ENCODE peak calls at places on chromosomes 3 and 15, in ten cellular contexts. Q is adipocyte; W is GM23248; Y is naive thymus-derived CD4-positive, alpha-beta T cell; S is lower lobe of right lung; P is osteoblast; N is cardiac muscle cell; U is thoracic aorta; M is heart right ventricle; R is endodermal cell. V is an unnamed sample.
A peak's percentile ranks its signal among the peaks of the same experiment; 100 is the strongest.

GRCh38 chr15:64356443-64357040 is 569 bp upstream of the CSNK1G1 start:
- DNase-seq in Q (peak; percentile 91), S (no peak), W (peak; percentile 95), M (no peak), R (no peak), P (peak; percentile 88), U (no peak), N (peak; percentile 96), Y (no peak), V (no peak)

GRCh38 chr3:177451277-177451880 is 254.1 kb upstream of the TBL1XR1 start:
- DNase-seq in Q (no peak), U (no peak), S (no peak), N (peak; percentile 10), Y (no peak), P (no peak), M (no peak), R (no peak), W (peak; percentile 19), V (no peak)

GRCh38 chr15:67831363-67831762 is 6.1 kb downstream of the SKOR1 start:
- DNase-seq in S (no peak), W (no peak), M (no peak), Y (no peak), P (peak; percentile 79), R (no peak), U (no peak), Q (no peak), N (no peak), V (no peak)

GRCh38 chr3:161851941-161852566 is 355.4 kb downstream of the OTOL1 start:
- DNase-seq in U (no peak), R (peak; percentile 93), Y (no peak), P (no peak), N (peak; percentile 62), S (no peak), M (peak; percentile 10), W (peak; percentile 60), Q (peak; percentile 74), V (no peak)

GRCh38 chr3:197505796-197506553 is 49.8 kb downstream of the BDH1 start:
- DNase-seq in Q (no peak), U (no peak), M (no peak), P (peak; percentile 75), S (peak; percentile 76), Y (no peak), N (no peak), R (no peak), W (no peak), V (no peak)

GRCh38 chr3:4808637-4809036 is 170.6 kb upstream of the BHLHE40 start:
- DNase-seq in N (no peak), M (no peak), S (no peak), Y (no peak), R (no peak), W (no peak), U (no peak), Q (no peak), P (no peak), V (no peak)

GRCh38 chr3:15345608-15346137 is 13.3 kb upstream of the SH3BP5 start:
- DNase-seq in M (no peak), W (peak; percentile 46), S (no peak), R (no peak), N (no peak), P (no peak), Y (no peak), Q (no peak), U (no peak), V (no peak)

GRCh38 chr3:126132751-126133511 is 47.5 kb downstream of the ALDH1L1 start:
- DNase-seq in W (peak; percentile 44), Y (no peak), U (no peak), M (peak; percentile 1), Q (peak; percentile 29), N (peak; percentile 33), S (peak; percentile 19), R (peak; percentile 77), P (peak; percentile 38), V (peak; percentile 16)

DNA sequence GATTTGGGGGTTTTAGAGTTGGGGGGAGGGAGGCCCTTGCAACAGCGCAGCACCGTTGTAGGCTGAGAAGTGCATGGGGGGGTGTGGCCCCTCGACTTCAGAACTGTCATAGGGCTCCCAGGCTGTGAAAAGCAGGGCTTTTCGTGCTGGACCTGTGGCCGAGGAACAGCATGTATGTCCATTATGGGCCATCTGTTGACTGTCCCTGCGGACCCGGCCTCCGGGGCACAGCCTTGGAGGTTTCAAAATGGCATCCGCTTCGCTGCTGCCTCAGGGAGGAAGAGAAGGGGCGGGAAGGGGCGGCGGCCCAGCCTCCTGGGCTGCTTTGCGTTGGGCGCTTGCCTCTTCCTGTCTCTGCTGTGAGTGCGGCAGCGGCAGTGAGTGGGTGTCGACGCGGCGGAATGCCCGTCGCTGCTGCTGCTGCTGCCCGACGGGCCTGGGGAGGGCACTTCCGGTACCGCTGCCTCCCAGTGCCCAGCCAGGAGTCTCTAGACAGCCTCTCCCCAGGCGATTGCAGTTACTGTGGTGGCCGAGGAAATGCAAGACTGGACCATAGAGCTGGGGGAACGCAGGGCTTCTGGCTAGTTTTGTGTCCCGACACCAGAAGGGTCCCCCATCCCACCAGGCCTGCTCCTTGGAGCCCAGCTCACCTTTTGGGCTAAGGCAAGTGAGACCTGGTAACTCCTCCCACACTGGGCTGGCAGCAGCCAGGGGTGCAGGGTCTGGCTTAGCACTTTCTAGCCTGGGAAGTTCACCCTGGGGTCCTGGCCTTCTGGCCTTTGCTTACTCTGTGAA is 1.9 kb downstream of the GNAI2 start:
- DNase-seq in Y (peak; percentile 82), N (peak; percentile 86), M (peak; percentile 87), U (peak; percentile 66), P (peak; percentile 98), W (peak; percentile 95), R (peak; percentile 90), S (peak; percentile 95), Q (peak; percentile 93), V (peak; percentile 80)
- H3K4me1 ChIP-seq in Y (peaks cover 56% of the 10 kb centered on the region), N (peaks cover 27% of the 10 kb centered on the region), M (peaks cover 58% of the 10 kb centered on the region), U (peaks cover 56% of the 10 kb centered on the region), P (peaks cover 33% of the 10 kb centered on the region), W (peaks cover 20% of the 10 kb centered on the region), R (peaks cover 41% of the 10 kb centered on the region), S (peaks cover 67% of the 10 kb centered on the region), Q (peaks cover 30% of the 10 kb centered on the region), V (peaks cover 36% of the 10 kb centered on the region)

DNA sequence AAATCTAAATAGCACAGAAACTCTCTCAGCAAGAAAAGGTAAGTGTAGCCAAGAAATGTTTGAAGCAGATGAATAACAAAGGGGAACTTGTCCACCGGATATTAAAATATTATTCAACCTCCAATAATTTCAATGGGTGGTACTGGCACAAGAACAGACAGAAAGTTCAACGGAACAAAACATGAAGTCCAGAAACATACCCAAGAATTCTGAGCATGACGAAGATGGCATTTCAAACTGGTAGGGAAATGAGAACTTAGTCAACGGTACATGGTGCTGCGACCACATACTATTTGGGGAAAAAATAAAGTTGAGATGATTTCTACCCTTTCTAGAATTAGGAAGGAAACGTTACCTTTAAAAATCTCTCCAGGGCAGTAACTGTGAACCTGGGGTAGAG is 5.5 kb downstream of the CHSY1 start:
- DNase-seq in U (no peak), S (no peak), M (no peak), Y (no peak), W (no peak), N (no peak), R (no peak), Q (no peak), P (no peak), V (no peak)
- H3K4me3 ChIP-seq in U (peak overlapping the region; percentile 40), S (no peak overlapping the region), M (no peak overlapping the region), Y (no peak overlapping the region), W (no peak overlapping the region), N (no peak overlapping the region), R (no peak overlapping the region), Q (no peak overlapping the region), P (no peak overlapping the region), V (no peak overlapping the region)

DNA sequence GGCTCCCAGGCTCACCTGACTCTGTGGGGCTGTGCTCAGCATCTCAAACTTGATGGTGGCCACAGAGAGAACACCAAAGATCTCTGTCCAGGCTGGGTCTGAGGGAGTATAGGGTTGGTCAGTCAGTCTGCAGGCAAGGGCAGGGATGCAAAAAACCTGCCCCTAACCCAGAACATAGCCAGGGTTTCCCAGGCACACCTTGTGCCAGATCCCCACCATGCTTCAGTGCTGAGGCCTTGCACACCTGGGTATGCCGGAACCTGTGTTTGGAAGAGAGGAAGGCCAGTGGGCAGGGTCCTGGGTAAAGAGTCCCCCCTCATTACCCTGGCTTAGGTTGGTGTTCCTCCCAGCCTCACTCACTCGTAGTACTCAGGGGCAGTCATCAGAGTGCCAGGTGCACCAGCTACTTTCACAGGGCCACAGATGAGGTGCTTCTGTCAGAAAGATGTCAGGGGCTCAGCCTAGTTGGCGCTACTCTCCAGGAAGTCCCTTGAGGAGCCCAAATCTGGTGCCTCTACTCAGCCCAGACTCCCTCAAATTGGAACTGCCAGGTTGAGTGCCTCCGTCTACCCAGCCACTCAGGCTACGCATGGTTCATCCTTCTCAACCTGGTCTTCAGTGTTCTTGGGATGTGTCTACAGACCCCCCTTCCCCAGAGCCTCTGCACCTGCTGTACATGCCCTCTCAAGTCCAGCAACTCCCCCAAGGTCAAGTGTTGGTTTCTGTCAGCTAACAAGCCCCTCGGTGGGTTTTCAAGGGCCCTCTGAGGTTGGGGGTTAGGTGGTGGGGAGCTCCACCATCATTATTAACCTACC is 1.8 kb downstream of the DALRD3 start:
- DNase-seq in Y (no peak), S (no peak), M (no peak), U (no peak), Q (no peak), W (no peak), P (peak; percentile 80), N (no peak), R (peak; percentile 45), V (no peak)
- H3K4me1 ChIP-seq in Y (peaks cover 20% of the 10 kb centered on the region), S (peaks cover 34% of the 10 kb centered on the region), M (peaks cover 52% of the 10 kb centered on the region), U (peaks cover 31% of the 10 kb centered on the region), Q (peaks cover 26% of the 10 kb centered on the region), W (no peaks in the 10 kb centered on the region), P (peaks cover 21% of the 10 kb centered on the region), N (peaks cover 10% of the 10 kb centered on the region), R (no peaks in the 10 kb centered on the region), V (peaks cover 30% of the 10 kb centered on the region)

GRCh38 chr15:38182900-38183299 is 69.7 kb upstream of the SPRED1 start:
- DNase-seq in W (no peak), Y (no peak), Q (no peak), S (no peak), M (no peak), R (no peak), P (no peak), N (no peak), U (no peak), V (no peak)

GRCh38 chr15:38190501-38190900 is 62.1 kb upstream of the SPRED1 start:
- DNase-seq in N (no peak), S (no peak), Q (no peak), W (no peak), P (no peak), M (no peak), U (no peak), Y (no peak), R (no peak), V (no peak)

GRCh38 chr15:38189651-38190280 is 62.9 kb upstream of the SPRED1 start:
- DNase-seq in R (peak; percentile 48), W (peak; percentile 13), S (no peak), P (no peak), U (no peak), Q (no peak), Y (no peak), N (no peak), M (no peak), V (no peak)

GRCh38 chr15:38187646-38188313 is 64.9 kb upstream of the SPRED1 start:
- DNase-seq in Y (no peak), W (no peak), R (no peak), S (no peak), U (no peak), N (no peak), M (no peak), P (no peak), Q (no peak), V (no peak)

DNA sequence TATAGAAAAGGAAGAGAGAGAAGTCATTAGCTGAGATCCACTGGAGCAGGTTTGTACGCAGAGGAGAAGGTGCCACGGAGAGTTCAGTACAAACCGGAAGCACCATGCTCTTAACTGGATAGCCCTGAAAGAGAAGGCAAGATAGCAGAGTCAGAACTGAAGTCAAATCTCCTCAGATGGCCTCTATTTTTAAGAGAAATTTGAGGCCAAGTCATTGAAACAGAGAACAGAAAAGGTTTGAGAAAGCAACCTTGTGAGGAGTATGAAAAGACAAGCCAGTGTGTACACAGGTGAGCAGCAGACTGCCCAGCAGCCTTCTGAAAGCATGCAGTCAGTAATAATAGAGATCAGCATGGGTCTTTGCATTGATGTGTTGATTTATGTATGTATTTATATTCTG is 66.1 kb upstream of the SPRED1 start:
- DNase-seq in S (no peak), Y (no peak), W (no peak), M (no peak), U (no peak), R (no peak), Q (no peak), P (no peak), N (no peak), V (no peak)
- H3K4me3 ChIP-seq in S (no peak overlapping the region), Y (no peak overlapping the region), W (no peak overlapping the region), M (no peak overlapping the region), U (no peak overlapping the region), R (no peak overlapping the region), Q (no peak overlapping the region), P (no peak overlapping the region), N (no peak overlapping the region), V (no peak overlapping the region)

V was measured in SJSA1.